ENCODE peak calls at places on chromosome 13, in nine cellular contexts. M is nephron progenitor cell, H is memory B cell, P is GM04503, F is CD14-positive monocyte, A is AML-193, Y is tibial artery, O is left colon, L is MV-4-11. W is an unnamed sample.

GRCh38 chr13:35475960-35476943 is at the start of gene MAB21L1:
- DNase-seq in P (no peak), A (peak; percentile 9), O (no peak), F (no peak), H (peak; percentile 14), Y (peak; percentile 83), M (peak; percentile 32), L (peak; percentile 59), W (peak; percentile 28)

GRCh38 chr13:106911020-106911419 is 343.1 kb upstream of the ARGLU1 start:
- DNase-seq in F (no peak), M (no peak), P (no peak), L (no peak), H (no peak), Y (no peak), A (no peak), O (no peak), W (no peak)

GRCh38 chr13:79246575-79246949 is 159.5 kb downstream of the RBM26 start:
- DNase-seq in F (no peak), M (no peak), P (no peak), L (peak; percentile 49), O (no peak), H (no peak), A (peak; percentile 19), Y (no peak), W (peak; percentile 9)

GRCh38 chr13:112106467-112107141 is 39.7 kb downstream of the SOX1 start:
- DNase-seq in M (peak; percentile 56), P (no peak), F (no peak), Y (no peak), H (no peak), A (no peak), O (no peak), L (no peak), W (no peak)

GRCh38 chr13:59666504-59666903 is 497.2 kb downstream of the DIAPH3 start:
- DNase-seq in M (no peak), P (no peak), F (no peak), H (no peak), A (no peak), L (peak; percentile 94), O (no peak), Y (no peak), W (no peak)

GRCh38 chr13:99339736-99340392 is 32.7 kb upstream of the GPR183 start:
- DNase-seq in A (peak; percentile 86), O (no peak), Y (no peak), F (no peak), M (no peak), H (no peak), P (no peak), L (no peak), W (no peak)

GRCh38 chr13:113649212-113649611 is 8.8 kb downstream of the ATP4B start:
- DNase-seq in F (peak; percentile 41), H (no peak), M (no peak), P (no peak), A (no peak), Y (peak; percentile 48), L (no peak), O (no peak), W (no peak)

GRCh38 chr13:113065406-113066141 is 40.0 kb upstream of the F7 start:
- DNase-seq in F (no peak), H (no peak), P (no peak), M (no peak), Y (no peak), A (no peak), O (no peak), L (no peak), W (no peak)

GRCh38 chr13:113937497-113938140 is 36.3 kb downstream of the C13orf46 start:
- DNase-seq in L (no peak), Y (no peak), F (peak; percentile 17), P (no peak), O (no peak), H (no peak), A (no peak), M (no peak), W (no peak)

GRCh38 chr13:100566543-100566942 is 22.0 kb downstream of the GGACT start:
- DNase-seq in P (no peak), H (no peak), O (no peak), L (no peak), F (no peak), Y (no peak), M (no peak), A (no peak), W (no peak)

W was measured in naive B cell.